ENCODE peak calls at places on chromosome 4, in ten cellular contexts. J, O, S, N, B, F, L, Z, M and K are unnamed samples.

GRCh38 chr4:1611501-1611870 is 72.6 kb downstream of the FAM53A start:
- DNase-seq in N (peak), M (no peak), O (no peak), L (no peak), B (no peak), S (no peak), Z (no peak), J (no peak), F (peak), K (no peak)

GRCh38 chr4:37890501-37891220 is at the start of gene TBC1D1:
- DNase-seq in Z (peak), L (peak), O (peak), B (peak), M (peak), J (peak), F (peak), S (no peak), N (peak), K (peak)

GRCh38 chr4:112142152-112142551 is 3.1 kb upstream of the FAM241A start:
- DNase-seq in S (no peak), M (no peak), J (no peak), B (no peak), N (no peak), O (no peak), L (no peak), F (no peak), Z (no peak), K (no peak)

GRCh38 chr4:20074450-20074849 is 177.3 kb upstream of the SLIT2 start:
- DNase-seq in M (peak), O (no peak), S (no peak), N (no peak), Z (no peak), B (no peak), L (no peak), F (no peak), J (no peak), K (no peak)

GRCh38 chr4:184300816-184301215 is 83.1 kb upstream of the ENPP6 start:
- DNase-seq in L (no peak), O (no peak), S (no peak), Z (no peak), F (no peak), M (no peak), J (no peak), B (no peak), N (no peak), K (no peak)

GRCh38 chr4:22515888-22516541 is at the start of gene ADGRA3:
- DNase-seq in F (peak), S (no peak), J (peak), M (peak), L (peak), B (peak), N (peak), O (peak), Z (peak), K (peak)

GRCh38 chr4:61923179-61923578 is 723.1 kb downstream of the ADGRL3 start:
- DNase-seq in S (no peak), F (no peak), O (no peak), J (no peak), N (no peak), L (no peak), Z (no peak), M (no peak), B (no peak), K (no peak)

GRCh38 chr4:184331155-184331995 is 113.7 kb upstream of the ENPP6 start:
- DNase-seq in S (peak), F (no peak), M (no peak), J (no peak), O (no peak), N (no peak), B (peak), Z (no peak), L (no peak), K (peak)

GRCh38 chr4:130563185-130563890 is 1467.4 kb downstream of the C4orf33 start:
- DNase-seq in F (no peak), J (no peak), Z (peak), S (no peak), M (peak), L (peak), O (no peak), N (peak), B (peak), K (no peak)

GRCh38 chr4:29553842-29554241 is 1166.3 kb upstream of the PCDH7 start:
- DNase-seq in N (no peak), S (no peak), F (no peak), M (no peak), J (no peak), B (no peak), Z (no peak), L (no peak), O (no peak), K (no peak)

GRCh38 chr4:8939887-8940742 is 68.5 kb upstream of the HMX1 start:
- DNase-seq in M (no peak), L (no peak), O (no peak), B (no peak), S (no peak), Z (no peak), N (no peak), F (peak), J (no peak), K (no peak)

GRCh38 chr4:103150677-103151076 is 47.5 kb downstream of the CENPE start:
- DNase-seq in J (no peak), N (no peak), M (peak), F (no peak), L (no peak), O (no peak), S (peak), B (no peak), Z (no peak), K (no peak)

GRCh38 chr4:166972071-166972470 is 262.2 kb downstream of the SPOCK3 start:
- DNase-seq in M (peak), F (no peak), O (no peak), S (peak), L (no peak), B (no peak), N (no peak), J (no peak), Z (no peak), K (no peak)

GRCh38 chr4:111880116-111880515 is 265.1 kb upstream of the FAM241A start:
- DNase-seq in J (no peak), M (no peak), N (no peak), S (no peak), L (no peak), B (no peak), F (no peak), O (no peak), Z (no peak), K (no peak)

GRCh38 chr4:40722576-40723161 is 27.1 kb upstream of the NSUN7 start:
- DNase-seq in O (no peak), M (peak), L (peak), F (no peak), J (no peak), B (no peak), N (no peak), S (peak), Z (no peak), K (no peak)

GRCh38 chr4:77454858-77455257 is 150.8 kb upstream of the CXCL13 start:
- DNase-seq in L (no peak), F (no peak), B (no peak), Z (no peak), M (no peak), J (no peak), O (no peak), N (no peak), S (no peak), K (no peak)

GRCh38 chr4:184824776-184825393 is 883 bp downstream of the ACSL1 start:
- DNase-seq in O (no peak), F (no peak), B (no peak), S (no peak), L (no peak), J (peak), Z (peak), N (no peak), M (peak), K (no peak)

GRCh38 chr4:139299536-139299935 is 1.8 kb upstream of the NAA15 start:
- DNase-seq in M (no peak), J (no peak), F (no peak), N (no peak), L (no peak), O (no peak), B (no peak), S (no peak), Z (no peak), K (no peak)

GRCh38 chr4:139301143-139301820 is at the start of gene NAA15:
- DNase-seq in B (peak), N (peak), F (peak), Z (peak), M (peak), S (peak), L (peak), J (peak), O (peak), K (peak)

GRCh38 chr4:139295317-139296299 is 5.7 kb upstream of the NAA15 start:
- DNase-seq in L (peak), S (peak), Z (peak), N (peak), O (peak), M (peak), J (peak), F (peak), B (peak), K (peak)

GRCh38 chr4:139300431-139301142 is 718 bp upstream of the NAA15 start:
- DNase-seq in M (peak), F (no peak), J (no peak), B (peak), N (no peak), O (no peak), Z (no peak), L (no peak), S (no peak), K (no peak)

GRCh38 chr4:139297001-139297410 is 4.3 kb upstream of the NAA15 start:
- DNase-seq in F (no peak), N (no peak), M (peak), L (no peak), J (no peak), Z (no peak), S (peak), B (no peak), O (no peak), K (no peak)
- H3K27ac ChIP-seq in F (no peak), N (peak), M (no peak), L (no peak), J (no peak), Z (no peak), S (peak), B (no peak), O (no peak), K (no peak)

GRCh38 chr4:158208931-158209640 is 1.2 kb upstream of the TMEM144 start:
- DNase-seq in Z (no peak), L (no peak), O (no peak), F (peak), J (no peak), N (no peak), B (no peak), S (no peak), M (peak), K (no peak)
- H3K27ac ChIP-seq in Z (peak), L (no peak), O (peak), F (peak), J (no peak), N (peak), B (peak), S (peak), M (no peak), K (peak)

GRCh38 chr4:10982305-10982704 is 297.7 kb upstream of the CLNK start:
- DNase-seq in S (no peak), O (no peak), F (no peak), Z (no peak), J (no peak), M (no peak), B (no peak), L (no peak), N (no peak), K (no peak)

GRCh38 chr4:10983274-10983673 is 298.7 kb upstream of the CLNK start:
- DNase-seq in J (no peak), N (no peak), S (no peak), Z (no peak), F (peak), M (no peak), O (no peak), L (no peak), B (no peak), K (no peak)

GRCh38 chr4:10981611-10982010 is 297.0 kb upstream of the CLNK start:
- DNase-seq in B (no peak), O (no peak), L (no peak), Z (no peak), S (no peak), M (no peak), F (no peak), N (no peak), J (no peak), K (no peak)

GRCh38 chr4:10983885-10984284 is 299.3 kb upstream of the CLNK start:
- DNase-seq in L (no peak), Z (no peak), J (no peak), F (no peak), N (no peak), S (no peak), M (no peak), B (no peak), O (no peak), K (no peak)

DNA sequence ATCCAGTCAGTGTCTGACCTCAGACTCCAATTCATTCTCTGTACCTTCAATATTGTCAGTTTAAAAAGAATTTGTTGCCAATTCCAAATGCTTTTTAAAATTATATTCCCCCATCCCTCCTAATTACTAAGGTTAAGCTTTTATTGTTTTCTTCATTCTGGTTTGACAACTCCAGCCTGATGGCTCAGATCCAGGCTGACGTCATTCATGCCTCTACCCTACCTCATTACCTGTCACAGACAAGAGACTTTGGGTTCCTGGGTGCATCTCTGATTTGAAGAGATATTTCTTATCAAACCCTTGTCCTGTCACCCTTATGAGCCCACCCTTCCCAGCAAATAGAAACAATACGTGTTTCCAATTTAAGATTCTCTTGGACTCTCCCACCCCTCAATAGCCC is 300.2 kb upstream of the CLNK start:
- DNase-seq in L (no peak), M (no peak), N (no peak), S (no peak), O (no peak), Z (no peak), J (no peak), B (no peak), F (no peak), K (no peak)
- H3K27ac ChIP-seq in L (no peak), M (no peak), N (no peak), S (no peak), O (no peak), Z (no peak), J (no peak), B (no peak), F (no peak), K (no peak)

GRCh38 chr4:2946812-2947600 is 16.2 kb downstream of the NOP14 start:
- DNase-seq in M (no peak), L (peak), O (no peak), S (no peak), J (no peak), N (no peak), Z (no peak), B (no peak), F (peak), K (no peak)

GRCh38 chr4:2950221-2950989 is 12.8 kb downstream of the NOP14 start:
- DNase-seq in L (no peak), S (no peak), F (peak), J (no peak), N (peak), M (no peak), Z (no peak), B (no peak), O (no peak), K (no peak)

GRCh38 chr4:2947926-2948325 is 15.3 kb downstream of the NOP14 start:
- DNase-seq in M (no peak), L (no peak), Z (no peak), B (no peak), J (no peak), F (peak), N (no peak), S (no peak), O (no peak), K (no peak)

GRCh38 chr4:2948895-2949781 is 14.1 kb downstream of the NOP14 start:
- DNase-seq in L (no peak), N (peak), B (peak), J (no peak), F (no peak), Z (no peak), S (no peak), O (no peak), M (peak), K (no peak)

DNA sequence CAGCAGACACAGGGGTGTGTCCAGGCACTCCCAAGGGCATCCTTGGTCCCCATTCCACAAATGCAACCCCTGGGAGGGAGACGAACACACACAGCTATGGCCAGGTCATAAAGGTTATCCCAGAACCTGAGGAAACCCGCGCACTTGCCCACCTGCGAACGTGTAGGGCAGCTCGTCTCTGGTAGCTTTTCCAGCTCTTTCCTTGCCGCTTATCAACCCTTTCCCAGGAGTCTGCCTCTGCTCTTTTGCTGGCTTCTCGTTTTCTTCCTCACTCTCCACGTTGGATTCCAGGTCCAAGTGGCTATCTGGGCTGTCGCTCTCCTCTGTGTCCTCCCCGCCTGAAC is 13.5 kb downstream of the NOP14 start:
- DNase-seq in Z (no peak), F (peak), O (no peak), J (no peak), B (no peak), L (no peak), M (no peak), N (no peak), S (no peak), K (no peak)
- H3K27ac ChIP-seq in Z (no peak), F (no peak), O (no peak), J (no peak), B (no peak), L (no peak), M (no peak), N (no peak), S (no peak), K (no peak)

DNA sequence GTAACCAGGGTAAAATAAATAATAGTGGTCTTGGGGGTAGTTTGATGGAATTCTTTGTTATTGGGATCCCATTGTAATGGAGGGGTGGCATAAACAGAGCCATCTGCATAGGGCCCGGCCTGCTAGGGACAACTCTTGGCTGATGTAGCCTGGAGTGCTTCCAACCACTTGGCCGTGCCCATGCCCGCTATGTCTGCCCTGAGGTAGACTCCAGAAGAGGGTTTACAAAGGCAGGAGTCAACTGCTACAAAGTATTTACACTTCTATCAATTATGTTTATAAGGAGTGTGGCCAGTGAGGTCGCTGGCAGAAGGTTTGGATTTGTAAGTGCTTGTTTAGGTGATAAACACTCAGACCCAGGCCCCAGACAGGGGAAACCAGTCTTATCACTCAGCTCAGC is 8.1 kb downstream of the RASL11B start:
- DNase-seq in J (no peak), Z (no peak), S (no peak), N (no peak), M (no peak), B (peak), L (no peak), F (no peak), O (no peak), K (no peak)
- H3K27ac ChIP-seq in J (no peak), Z (no peak), S (no peak), N (no peak), M (no peak), B (peak), L (no peak), F (no peak), O (peak), K (no peak)

GRCh38 chr4:158958489-158959270 is 144.2 kb upstream of the RAPGEF2 start:
- DNase-seq in N (no peak), M (no peak), L (no peak), J (no peak), Z (no peak), B (no peak), F (no peak), S (no peak), O (no peak), K (no peak)
- H3K27ac ChIP-seq in N (no peak), M (no peak), L (no peak), J (no peak), Z (no peak), B (no peak), F (no peak), S (peak), O (no peak), K (no peak)

GRCh38 chr4:56874166-56874565 is 33.5 kb upstream of the REST start:
- DNase-seq in M (no peak), J (no peak), S (peak), F (no peak), O (no peak), L (no peak), Z (no peak), N (no peak), B (no peak), K (no peak)

GRCh38 chr4:56870927-56871326 is 36.8 kb upstream of the REST start:
- DNase-seq in O (no peak), N (no peak), M (no peak), J (no peak), B (no peak), Z (no peak), L (no peak), F (no peak), S (no peak), K (no peak)

GRCh38 chr4:56876264-56876663 is 31.4 kb upstream of the REST start:
- DNase-seq in J (no peak), B (no peak), O (no peak), F (no peak), S (no peak), Z (no peak), M (no peak), L (no peak), N (no peak), K (no peak)

GRCh38 chr4:56874918-56875317 is 32.8 kb upstream of the REST start:
- DNase-seq in J (no peak), L (no peak), B (no peak), F (no peak), S (no peak), Z (no peak), O (no peak), N (no peak), M (no peak), K (no peak)

GRCh38 chr4:56871357-56871993 is 36.2 kb upstream of the REST start:
- DNase-seq in Z (no peak), O (no peak), F (no peak), M (no peak), S (no peak), L (no peak), B (no peak), J (no peak), N (peak), K (peak)
- H3K27ac ChIP-seq in Z (no peak), O (no peak), F (no peak), M (no peak), S (no peak), L (no peak), B (no peak), J (no peak), N (no peak), K (no peak)